ENCODE peak calls at places on chromosome 12, in eight cellular contexts. A is amniotic stem cell, N is GM13977, D is HCEC 1CT, K is glutamatergic neuron, M is lower leg skin, P is NCI-H748 treated with DMSO at 0.1 percent for 48 hours, E is neural progenitor cell. L is an unnamed sample.

GRCh38 chr12:97912943-97913342 is 450.3 kb downstream of the RMST start:
- DNase-seq in K (no peak), E (no peak), M (no peak), N (no peak), P (no peak), D (no peak), A (no peak), L (no peak)

GRCh38 chr12:66716522-66716921 is 37.6 kb upstream of the GRIP1 start:
- DNase-seq in P (no peak), K (no peak), E (no peak), D (no peak), N (no peak), M (no peak), A (no peak), L (no peak)

GRCh38 chr12:124565071-124565491 is 2.3 kb downstream of the NCOR2 start:
- DNase-seq in P (no peak), N (no peak), K (peak), D (no peak), M (no peak), E (peak), A (no peak), L (no peak)

GRCh38 chr12:124804011-124804621 is 59.5 kb downstream of the SCARB1 start:
- DNase-seq in P (no peak), K (no peak), A (no peak), M (peak), E (peak), D (no peak), N (no peak), L (no peak)

GRCh38 chr12:80917651-80918050 is 20.1 kb downstream of the LIN7A start:
- DNase-seq in N (no peak), E (no peak), P (no peak), K (no peak), A (no peak), D (no peak), M (no peak), L (no peak)

GRCh38 chr12:52837781-52838736 is 3.9 kb upstream of the KRT79 start:
- DNase-seq in A (no peak), M (no peak), N (no peak), D (no peak), E (no peak), K (no peak), P (no peak), L (no peak)

GRCh38 chr12:62260733-62261683 is 804 bp downstream of the USP15 start:
- DNase-seq in D (peak), K (no peak), E (peak), P (peak), M (peak), A (no peak), N (peak), L (no peak)

GRCh38 chr12:54277823-54278276 is 2.1 kb downstream of the CBX5 start:
- DNase-seq in M (no peak), P (no peak), N (no peak), A (no peak), K (no peak), D (peak), E (no peak), L (no peak)

GRCh38 chr12:92602930-92603623 is 99.7 kb upstream of the PLEKHG7 start:
- DNase-seq in N (no peak), E (no peak), P (no peak), A (no peak), M (no peak), D (no peak), K (no peak), L (no peak)

GRCh38 chr12:116771651-116772050 is 33.5 kb downstream of the RNFT2 start:
- DNase-seq in D (no peak), P (no peak), N (no peak), A (no peak), E (no peak), K (no peak), M (no peak), L (peak)

GRCh38 chr12:29692237-29692636 is 91.5 kb downstream of the TMTC1 start:
- DNase-seq in D (no peak), P (no peak), A (no peak), N (no peak), K (no peak), E (no peak), M (no peak), L (no peak)

L was measured in mesenteric fat pad.